ENCODE peak calls at places on chromosomes 6 and 20, in nine cellular contexts. Z is thyroid gland, T is testis, A is psoas muscle, G is hepatocyte, P is heart left ventricle, Q is astrocyte of the spinal cord, M is neural progenitor cell, O is fibroblast of lung. D is an unnamed sample.

GRCh38 chr6:41193171-41193734 is 7.7 kb downstream of the TREML2 start:
- DNase-seq in Z (no peak), P (no peak), G (no peak), O (no peak), M (no peak), T (no peak), A (no peak), Q (no peak), D (no peak)

GRCh38 chr6:55276745-55277627 is 50.3 kb upstream of the GFRAL start:
- DNase-seq in O (peak), P (peak), Q (peak), A (peak), M (peak), T (peak), Z (peak), G (peak), D (peak)

GRCh38 chr20:48668451-48668946 is 159.3 kb downstream of the PREX1 start:
- DNase-seq in P (peak), Q (peak), G (no peak), Z (no peak), O (no peak), A (no peak), M (no peak), T (peak), D (peak)

GRCh38 chr6:139126255-139126654 is 8.6 kb upstream of the HECA start:
- DNase-seq in P (no peak), Z (no peak), G (no peak), M (no peak), A (no peak), O (peak), T (peak), Q (peak), D (peak)

GRCh38 chr6:165191461-165191860 is 117.9 kb downstream of the C6orf118 start:
- DNase-seq in Q (no peak), G (no peak), O (no peak), T (no peak), M (no peak), A (no peak), Z (no peak), P (no peak), D (no peak)

GRCh38 chr6:150018846-150019580 is 6.3 kb downstream of the RAET1L start:
- DNase-seq in T (no peak), G (no peak), M (no peak), A (no peak), Q (no peak), Z (no peak), O (no peak), P (no peak), D (no peak)

GRCh38 chr6:13923527-13924145 is 1.1 kb upstream of the RNF182 start:
- DNase-seq in M (no peak), T (no peak), O (peak), G (no peak), P (no peak), Z (peak), Q (peak), A (no peak), D (peak)

GRCh38 chr6:36285797-36286196 is 15.9 kb downstream of the PNPLA1 start:
- DNase-seq in P (no peak), O (no peak), Q (no peak), Z (no peak), M (no peak), A (no peak), T (no peak), G (no peak), D (no peak)

GRCh38 chr20:1209447-1210387 is 6.5 kb downstream of the C20orf202 start:
- DNase-seq in O (no peak), Q (no peak), G (no peak), P (no peak), M (no peak), Z (no peak), T (no peak), A (no peak), D (no peak)

GRCh38 chr6:168929871-168930450 is 323.7 kb downstream of the THBS2 start:
- DNase-seq in O (no peak), P (no peak), A (no peak), T (peak), G (no peak), Q (no peak), M (no peak), Z (no peak), D (no peak)

GRCh38 chr6:137883400-137883888 is 16.4 kb downstream of the TNFAIP3 start:
- DNase-seq in G (no peak), T (no peak), P (peak), Q (no peak), A (no peak), M (no peak), Z (no peak), O (no peak), D (peak)

GRCh38 chr6:119166024-119166782 is 87.7 kb upstream of the FAM184A start:
- DNase-seq in G (no peak), P (no peak), M (no peak), T (no peak), Q (no peak), A (no peak), Z (no peak), O (no peak), D (no peak)

GRCh38 chr20:15740046-15740775 is 833.0 kb downstream of the KIF16B start:
- DNase-seq in O (no peak), Q (no peak), P (no peak), M (no peak), T (no peak), Z (no peak), G (no peak), A (no peak), D (no peak)

GRCh38 chr20:24995741-24996448 is 3.3 kb upstream of the APMAP start:
- DNase-seq in G (no peak), Q (peak), O (no peak), A (peak), Z (no peak), T (no peak), P (no peak), M (peak), D (peak)

GRCh38 chr20:37801921-37802320 is 101.0 kb upstream of the VSTM2L start:
- DNase-seq in T (no peak), A (no peak), M (no peak), P (no peak), G (no peak), Q (no peak), Z (no peak), O (no peak), D (peak)

GRCh38 chr6:39228111-39228971 is 934 bp downstream of the KCNK5 start:
- DNase-seq in Q (no peak), P (no peak), A (no peak), T (no peak), O (no peak), G (no peak), Z (peak), M (peak), D (no peak)

GRCh38 chr20:10671850-10672578 is 1.8 kb downstream of the JAG1 start:
- DNase-seq in A (peak), P (peak), M (peak), Z (peak), Q (peak), O (peak), G (peak), T (peak), D (no peak)

GRCh38 chr6:2229742-2230141 is 15.7 kb downstream of the GMDS start:
- DNase-seq in O (no peak), M (peak), P (no peak), A (no peak), G (no peak), Q (no peak), T (no peak), Z (no peak), D (no peak)

GRCh38 chr6:415087-415486 is 23.5 kb downstream of the IRF4 start:
- DNase-seq in A (no peak), O (no peak), Z (no peak), P (no peak), Q (no peak), M (no peak), G (no peak), T (no peak), D (no peak)

GRCh38 chr6:2917801-2918495 is 14.8 kb upstream of the SERPINB9 start:
- DNase-seq in Q (no peak), A (no peak), M (no peak), G (no peak), P (no peak), T (no peak), O (no peak), Z (no peak), D (no peak)

GRCh38 chr20:53827996-53828672 is 234.5 kb upstream of the ZNF217 start:
- DNase-seq in G (peak), A (no peak), Z (no peak), T (no peak), Q (peak), O (peak), P (no peak), M (no peak), D (peak)

GRCh38 chr6:80181352-80182081 is 75.0 kb downstream of the BCKDHB start:
- DNase-seq in T (no peak), O (no peak), M (no peak), A (no peak), G (no peak), Z (peak), Q (no peak), P (no peak), D (no peak)

GRCh38 chr6:72739368-72739779 is 117.5 kb downstream of the KCNQ5 start:
- DNase-seq in T (no peak), P (no peak), M (no peak), Q (no peak), G (no peak), A (no peak), O (no peak), Z (no peak), D (no peak)

GRCh38 chr6:71333700-71334099 is 45.1 kb downstream of the OGFRL1 start:
- DNase-seq in Z (no peak), T (no peak), Q (peak), G (peak), P (no peak), O (peak), A (no peak), M (no peak), D (peak)

GRCh38 chr6:135182993-135183531 is 2.0 kb downstream of the MYB start:
- DNase-seq in Q (no peak), P (no peak), M (peak), Z (peak), T (peak), A (no peak), G (peak), O (no peak), D (no peak)

GRCh38 chr6:141158740-141159139 is 974.0 kb upstream of the GJE1 start:
- DNase-seq in P (no peak), A (no peak), T (no peak), O (no peak), M (no peak), Z (no peak), Q (no peak), G (no peak), D (no peak)

GRCh38 chr20:19890358-19891117 is 126.6 kb upstream of the NAA20 start:
- DNase-seq in M (no peak), T (no peak), Q (no peak), A (no peak), Z (no peak), G (peak), O (no peak), P (no peak), D (no peak)

GRCh38 chr6:158835616-158836221 is 16.6 kb upstream of the EZR start:
- DNase-seq in O (no peak), A (no peak), T (no peak), G (peak), Z (peak), M (peak), Q (no peak), P (peak), D (peak)

GRCh38 chr20:37282558-37282957 is 6.9 kb upstream of the MANBAL start:
- DNase-seq in O (peak), G (peak), Z (no peak), T (peak), Q (peak), M (peak), P (no peak), A (no peak), D (peak)

GRCh38 chr20:48129319-48129973 is 344.2 kb upstream of the SULF2 start:
- DNase-seq in A (no peak), Q (no peak), T (peak), M (peak), O (peak), P (no peak), Z (no peak), G (no peak), D (peak)

GRCh38 chr20:1242530-1242929 is 16.7 kb downstream of the RAD21L1 start:
- DNase-seq in O (peak), Q (peak), P (no peak), T (no peak), M (no peak), Z (no peak), G (no peak), A (no peak), D (peak)

GRCh38 chr6:150991487-150991886 is 126.0 kb downstream of the MTHFD1L start:
- DNase-seq in G (no peak), O (no peak), Q (no peak), P (no peak), T (no peak), Z (no peak), A (no peak), M (no peak), D (no peak)

GRCh38 chr6:45488884-45489283 is 111.2 kb upstream of the SUPT3H start:
- DNase-seq in P (no peak), G (no peak), Z (no peak), T (no peak), Q (no peak), O (no peak), M (no peak), A (no peak), D (no peak)

GRCh38 chr6:45494734-45495133 is 117.0 kb upstream of the SUPT3H start:
- DNase-seq in M (no peak), O (no peak), T (no peak), A (no peak), P (no peak), G (no peak), Q (no peak), Z (no peak), D (no peak)

GRCh38 chr6:45493761-45494160 is 116.0 kb upstream of the SUPT3H start:
- DNase-seq in P (no peak), A (no peak), M (no peak), Q (no peak), T (no peak), G (no peak), O (no peak), Z (no peak), D (no peak)

GRCh38 chr6:45491048-45491447 is 113.3 kb upstream of the SUPT3H start:
- DNase-seq in G (no peak), Q (no peak), Z (no peak), T (no peak), A (no peak), M (no peak), P (no peak), O (no peak), D (no peak)

DNA sequence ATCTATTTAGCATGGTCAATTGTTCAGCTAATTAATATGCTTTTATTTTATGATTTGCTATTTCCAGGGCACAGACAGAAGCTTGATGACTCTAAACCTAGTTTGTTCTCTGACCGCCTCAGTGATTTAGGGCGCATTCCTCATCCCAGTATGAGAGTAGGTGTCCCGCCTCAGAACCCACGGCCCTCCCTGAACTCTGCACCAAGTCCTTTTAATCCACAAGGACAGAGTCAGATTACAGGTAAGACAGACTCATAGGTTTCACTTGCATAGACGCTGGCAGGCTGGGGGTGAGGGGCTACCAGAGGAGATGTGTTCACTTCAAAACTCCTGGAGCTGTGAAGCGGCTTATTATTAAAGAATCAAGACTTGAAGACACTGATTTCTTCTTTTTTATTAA is 114.1 kb upstream of the SUPT3H start:
- DNase-seq in Z (no peak), G (no peak), Q (no peak), O (no peak), P (no peak), T (no peak), A (no peak), M (no peak), D (no peak)
- TF ChIP-seq CTCF in Z (no peak), G (no peak), Q (no peak), O (no peak), P (no peak), T (no peak), A (no peak), M (no peak), D (no peak)

GRCh38 chr20:31826074-31826473 is 6.9 kb downstream of the MYLK2 start:
- DNase-seq in M (no peak), G (no peak), Z (no peak), A (no peak), O (no peak), Q (no peak), P (no peak), T (no peak), D (no peak)
- H3K4me3 ChIP-seq in M (no peak), G (no peak), Z (no peak), A (no peak), O (no peak), Q (no peak), P (no peak), T (no peak), D (no peak)

DNA sequence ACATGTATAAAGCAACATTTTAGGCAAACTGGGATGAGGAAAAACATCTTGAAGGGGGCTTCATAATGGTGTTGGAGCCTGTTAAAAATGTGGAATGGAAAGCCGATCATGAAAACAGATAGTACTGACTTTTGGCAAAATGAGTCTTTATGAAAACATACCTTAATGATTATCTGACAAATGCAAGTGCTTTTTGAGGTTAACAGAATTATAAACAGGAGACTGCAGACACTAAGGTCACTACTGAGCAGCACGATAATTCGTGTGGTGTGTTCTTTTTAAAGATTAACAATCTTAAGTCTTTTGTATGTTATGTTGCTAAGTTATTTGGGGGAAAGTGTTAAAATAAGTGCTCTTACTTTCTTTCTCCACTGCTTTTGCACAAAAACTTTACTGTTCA is 73.0 kb downstream of the CDYL start:
- DNase-seq in P (no peak), Q (no peak), O (peak), A (no peak), Z (no peak), G (no peak), M (no peak), T (no peak), D (no peak)
- TF ChIP-seq CTCF in P (no peak), Q (no peak), O (no peak), A (no peak), Z (no peak), G (no peak), M (no peak), T (no peak), D (no peak)

DNA sequence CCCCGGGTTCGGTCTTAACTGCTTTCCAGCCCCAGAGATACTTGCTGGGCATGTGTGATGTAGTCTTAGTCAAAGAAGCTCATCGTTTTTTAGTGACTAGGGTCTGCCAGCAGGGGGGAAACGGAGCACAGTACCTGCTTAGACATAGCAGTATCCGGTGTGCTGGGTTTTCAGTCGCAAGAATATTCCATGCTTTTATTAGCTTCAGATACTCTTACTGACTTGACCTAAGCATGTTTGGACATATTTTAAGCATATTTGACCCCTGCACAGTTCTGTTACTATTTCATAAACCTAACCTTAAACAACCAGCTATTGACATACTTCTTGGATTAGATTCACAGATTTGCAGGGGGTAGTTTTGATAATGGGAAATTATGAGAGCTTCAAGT is 3.0 kb downstream of the E2F3 start:
- DNase-seq in Q (peak), Z (peak), T (peak), O (peak), P (no peak), G (peak), A (no peak), M (peak), D (peak)
- H3K4me3 ChIP-seq in Q (peak), Z (peak), T (peak), O (peak), P (peak), G (peak), A (peak), M (peak), D (peak)

GRCh38 chr20:63223826-63224207 is 7.9 kb upstream of the YTHDF1 start:
- DNase-seq in A (no peak), O (no peak), T (no peak), Q (no peak), G (no peak), M (no peak), Z (no peak), P (no peak), D (no peak)

GRCh38 chr20:63223121-63223825 is 7.3 kb upstream of the YTHDF1 start:
- DNase-seq in Z (peak), M (peak), A (no peak), T (peak), Q (peak), O (peak), G (peak), P (no peak), D (peak)

GRCh38 chr20:63225082-63225454 is 9.1 kb upstream of the YTHDF1 start:
- DNase-seq in O (peak), A (no peak), M (no peak), G (no peak), T (no peak), P (no peak), Q (no peak), Z (no peak), D (no peak)

GRCh38 chr20:63226020-63226943 is 9.4 kb upstream of the BIRC7 start:
- DNase-seq in G (no peak), T (no peak), Z (peak), P (no peak), Q (no peak), A (no peak), M (no peak), O (peak), D (no peak)

GRCh38 chr20:63224272-63225081 is 8.5 kb upstream of the YTHDF1 start:
- DNase-seq in Z (peak), A (no peak), T (peak), G (peak), O (peak), Q (peak), M (peak), P (peak), D (peak)
- TF ChIP-seq CTCF in Z (peak), A (no peak), T (no peak), G (peak), O (no peak), Q (peak), M (no peak), P (no peak), D (peak)

DNA sequence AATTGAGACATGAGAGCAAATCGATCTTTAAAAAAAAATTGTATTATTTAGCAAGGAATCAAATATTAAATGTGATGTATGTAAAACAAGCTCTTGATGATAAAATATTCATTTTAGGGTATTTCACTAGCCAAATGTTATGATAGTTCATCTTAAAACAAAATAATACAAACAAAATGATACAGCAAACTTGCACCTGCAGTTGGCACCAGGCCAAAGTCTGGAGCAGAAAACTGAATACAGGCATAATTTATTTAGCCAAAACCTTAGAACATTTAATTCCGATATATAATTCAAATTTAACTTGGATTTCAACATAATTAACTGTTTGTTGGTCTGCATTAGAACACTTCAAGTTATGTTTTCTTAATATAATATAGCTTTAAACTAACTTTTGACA is 60.9 kb downstream of the EPHA7 start:
- DNase-seq in Q (no peak), T (no peak), P (no peak), O (no peak), Z (no peak), A (no peak), G (no peak), M (no peak), D (no peak)
- H3K4me3 ChIP-seq in Q (no peak), T (no peak), P (no peak), O (no peak), Z (no peak), A (no peak), G (no peak), M (no peak), D (no peak)

GRCh38 chr6:109595998-109596397 is 95.0 kb downstream of the AK9 start:
- DNase-seq in P (no peak), M (peak), Z (peak), O (peak), Q (peak), T (no peak), A (no peak), G (peak), D (peak)
- TF ChIP-seq CTCF in P (no peak), M (peak), Z (peak), O (peak), Q (peak), T (no peak), A (no peak), G (peak), D (peak)

DNA sequence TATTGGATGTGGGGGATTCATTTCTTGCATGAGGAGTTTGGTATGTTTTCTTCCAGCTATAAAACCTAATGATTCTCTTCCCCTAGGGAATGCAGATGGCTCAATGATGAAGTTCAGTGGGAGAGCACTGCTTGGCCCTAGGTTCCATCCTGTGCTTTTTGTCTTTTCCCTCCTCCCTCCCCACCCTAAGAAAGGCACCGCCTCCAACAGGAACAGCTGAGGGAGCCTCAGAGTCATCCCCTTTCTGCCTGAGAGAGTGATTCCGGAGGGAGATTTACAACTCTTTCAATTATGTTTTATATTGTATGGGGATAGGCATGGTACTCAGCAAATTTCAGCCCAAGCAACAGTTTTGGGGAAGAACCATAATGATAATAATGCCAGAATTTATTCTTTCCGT is 149.2 kb downstream of the PHACTR1 start:
- DNase-seq in G (no peak), M (no peak), Q (no peak), T (no peak), P (no peak), Z (no peak), A (no peak), O (no peak), D (no peak)
- H3K4me3 ChIP-seq in G (no peak), M (no peak), Q (no peak), T (no peak), P (no peak), Z (no peak), A (no peak), O (no peak), D (no peak)